ENCODE peak calls at places on chromosomes 3 and 15, in ten cellular contexts. One of them, this sample, is unnamed.

GRCh38 chr15:59420986-59421618 is 16.9 kb upstream of the FAM81A start:
- DNase-seq in iPS-NIHi11: peak; percentile 66
- DNase-seq in iris pigment epithelial cell: peak; percentile 63
- DNase-seq in hepatocyte: peak; percentile 61
- DNase-seq in HT1080: peak; percentile 12
- DNase-seq in right cardiac atrium: no peak
- DNase-seq in choroid plexus epithelial cell: peak; percentile 64
- DNase-seq in kidney glomerular epithelial cell: no peak
- DNase-seq in amygdala: no peak
- DNase-seq in H9: peak; percentile 73
- DNase-seq in this sample: peak; percentile 93

GRCh38 chr3:13484861-13485590 is 4.9 kb downstream of the HDAC11 start:
- DNase-seq in right cardiac atrium: peak; percentile 86
- DNase-seq in iris pigment epithelial cell: peak; percentile 63
- DNase-seq in H9: no peak
- DNase-seq in iPS-NIHi11: peak; percentile 63
- DNase-seq in amygdala: peak; percentile 50
- DNase-seq in HT1080: peak; percentile 55
- DNase-seq in hepatocyte: peak; percentile 87
- DNase-seq in choroid plexus epithelial cell: peak; percentile 72
- DNase-seq in kidney glomerular epithelial cell: peak; percentile 55
- DNase-seq in this sample: no peak

GRCh38 chr3:133476971-133477375 is 77.1 kb downstream of the BFSP2 start:
- DNase-seq in iris pigment epithelial cell: no peak
- DNase-seq in choroid plexus epithelial cell: no peak
- DNase-seq in iPS-NIHi11: no peak
- DNase-seq in kidney glomerular epithelial cell: no peak
- DNase-seq in HT1080: no peak
- DNase-seq in amygdala: no peak
- DNase-seq in right cardiac atrium: no peak
- DNase-seq in hepatocyte: peak; percentile 60
- DNase-seq in H9: no peak
- DNase-seq in this sample: no peak

GRCh38 chr15:64461577-64462162 is 1.3 kb downstream of the ZNF609 start:
- DNase-seq in kidney glomerular epithelial cell: no peak
- DNase-seq in hepatocyte: peak; percentile 17
- DNase-seq in iPS-NIHi11: peak; percentile 52
- DNase-seq in iris pigment epithelial cell: peak; percentile 83
- DNase-seq in H9: peak; percentile 34
- DNase-seq in choroid plexus epithelial cell: peak; percentile 41
- DNase-seq in amygdala: no peak
- DNase-seq in right cardiac atrium: no peak
- DNase-seq in HT1080: no peak
- DNase-seq in this sample: peak; percentile 56

GRCh38 chr3:106769045-106769444 is 608.2 kb upstream of the CCDC54 start:
- DNase-seq in iris pigment epithelial cell: no peak
- DNase-seq in HT1080: no peak
- DNase-seq in kidney glomerular epithelial cell: no peak
- DNase-seq in H9: no peak
- DNase-seq in amygdala: no peak
- DNase-seq in iPS-NIHi11: no peak
- DNase-seq in choroid plexus epithelial cell: no peak
- DNase-seq in hepatocyte: no peak
- DNase-seq in right cardiac atrium: no peak
- DNase-seq in this sample: no peak

GRCh38 chr15:71434774-71435173 is 319.5 kb downstream of the THSD4 start:
- DNase-seq in iPS-NIHi11: no peak
- DNase-seq in amygdala: no peak
- DNase-seq in choroid plexus epithelial cell: no peak
- DNase-seq in HT1080: no peak
- DNase-seq in hepatocyte: no peak
- DNase-seq in right cardiac atrium: no peak
- DNase-seq in iris pigment epithelial cell: peak; percentile 49
- DNase-seq in kidney glomerular epithelial cell: no peak
- DNase-seq in H9: no peak
- DNase-seq in this sample: no peak

GRCh38 chr15:82081904-82082810 is 36.3 kb upstream of the MEX3B start:
- DNase-seq in hepatocyte: no peak
- DNase-seq in choroid plexus epithelial cell: peak; percentile 92
- DNase-seq in HT1080: peak; percentile 94
- DNase-seq in kidney glomerular epithelial cell: no peak
- DNase-seq in iPS-NIHi11: peak; percentile 77
- DNase-seq in amygdala: no peak
- DNase-seq in iris pigment epithelial cell: peak; percentile 94
- DNase-seq in H9: peak; percentile 71
- DNase-seq in right cardiac atrium: no peak
- DNase-seq in this sample: peak; percentile 89

GRCh38 chr3:81692766-81693165 is 68.7 kb downstream of the GBE1 start:
- DNase-seq in choroid plexus epithelial cell: no peak
- DNase-seq in iPS-NIHi11: no peak
- DNase-seq in HT1080: no peak
- DNase-seq in iris pigment epithelial cell: no peak
- DNase-seq in amygdala: no peak
- DNase-seq in H9: no peak
- DNase-seq in right cardiac atrium: no peak
- DNase-seq in hepatocyte: no peak
- DNase-seq in kidney glomerular epithelial cell: no peak
- DNase-seq in this sample: no peak

GRCh38 chr3:98504534-98504933 is 7.1 kb downstream of the OR5K2 start:
- DNase-seq in iPS-NIHi11: no peak
- DNase-seq in H9: no peak
- DNase-seq in HT1080: no peak
- DNase-seq in choroid plexus epithelial cell: peak; percentile 3
- DNase-seq in iris pigment epithelial cell: peak; percentile 9
- DNase-seq in hepatocyte: no peak
- DNase-seq in right cardiac atrium: no peak
- DNase-seq in amygdala: no peak
- DNase-seq in kidney glomerular epithelial cell: no peak
- DNase-seq in this sample: no peak

GRCh38 chr3:112124901-112125607 is 8.0 kb downstream of the GCSAM start:
- DNase-seq in kidney glomerular epithelial cell: no peak
- DNase-seq in iPS-NIHi11: no peak
- DNase-seq in H9: no peak
- DNase-seq in iris pigment epithelial cell: no peak
- DNase-seq in HT1080: no peak
- DNase-seq in right cardiac atrium: no peak
- DNase-seq in amygdala: no peak
- DNase-seq in choroid plexus epithelial cell: no peak
- DNase-seq in hepatocyte: no peak
- DNase-seq in this sample: no peak

GRCh38 chr3:192817053-192817452 is 89.7 kb upstream of the FGF12 start:
- DNase-seq in H9: no peak
- DNase-seq in hepatocyte: no peak
- DNase-seq in right cardiac atrium: no peak
- DNase-seq in iPS-NIHi11: no peak
- DNase-seq in amygdala: no peak
- DNase-seq in iris pigment epithelial cell: peak; percentile 87
- DNase-seq in kidney glomerular epithelial cell: peak; percentile 9
- DNase-seq in HT1080: no peak
- DNase-seq in choroid plexus epithelial cell: peak; percentile 75
- DNase-seq in this sample: no peak

GRCh38 chr3:12884104-12884742 is 42.9 kb upstream of the RPL32 start:
- DNase-seq in amygdala: peak; percentile 69
- DNase-seq in iPS-NIHi11: peak; percentile 24
- DNase-seq in HT1080: no peak
- DNase-seq in iris pigment epithelial cell: no peak
- DNase-seq in right cardiac atrium: no peak
- DNase-seq in choroid plexus epithelial cell: no peak
- DNase-seq in hepatocyte: no peak
- DNase-seq in H9: no peak
- DNase-seq in kidney glomerular epithelial cell: no peak
- DNase-seq in this sample: no peak